ENCODE peak calls at places on chromosomes 3 and 15, in ten cellular contexts. V is endothelial cell; N is CD14-positive monocyte; Q is stimulated activated CD4-positive, alpha-beta T cell treated with anti-CD3 and anti-CD28 coated beads, TNF-alpha, amount 100 ng/mL, for 4 hours; F is EH; B is NCI-H1694 treated with DMSO at 0.1 percent for 48 hours; A is neuronal stem cell; U is activated naive CD8-positive, alpha-beta T cell treated with anti-CD3 and anti-CD28 coated beads, Interleukin-2, amount 50 U/mL, for 24 hours; W is IMR-90; T is uterus. H is an unnamed sample.
A peak's percentile ranks its signal among the peaks of the same experiment; 100 is the strongest.

GRCh38 chr15:41987246-41987924 is 15.0 kb upstream of the EHD4 start:
- DNase-seq in U (no peak), N (no peak), V (no peak), F (no peak), A (no peak), B (no peak), W (no peak), T (no peak), Q (no peak), H (no peak)

GRCh38 chr3:112304611-112305010 is 10.6 kb upstream of the SLC9C1 start:
- DNase-seq in Q (no peak), T (no peak), W (peak; percentile 13), N (no peak), F (no peak), A (no peak), V (peak; percentile 12), U (no peak), B (no peak), H (peak; percentile 55)

GRCh38 chr3:123773681-123774431 is 110.3 kb downstream of the MYLK start:
- DNase-seq in A (no peak), T (peak; percentile 73), U (no peak), B (no peak), W (peak; percentile 66), Q (no peak), F (peak; percentile 95), N (no peak), V (no peak), H (no peak)

GRCh38 chr3:188905991-188906635 is 265.7 kb upstream of the TPRG1 start:
- DNase-seq in W (no peak), T (no peak), B (no peak), Q (no peak), A (no peak), N (no peak), F (no peak), U (no peak), V (no peak), H (no peak)

GRCh38 chr15:62253294-62253693 is 88.2 kb upstream of the C2CD4B start:
- DNase-seq in B (no peak), T (no peak), N (no peak), V (peak; percentile 34), Q (no peak), F (no peak), W (no peak), U (no peak), A (no peak), H (peak; percentile 24)

GRCh38 chr15:42494998-42495360 is 455 bp upstream of the SNAP23 start:
- DNase-seq in F (peak; percentile 81), T (peak; percentile 70), U (peak; percentile 36), A (peak; percentile 2), B (no peak), N (peak; percentile 51), V (peak; percentile 20), Q (peak; percentile 19), W (peak; percentile 77), H (peak; percentile 36)

GRCh38 chr3:120850326-120851295 is 57.4 kb upstream of the STXBP5L start:
- DNase-seq in U (no peak), T (no peak), N (no peak), W (no peak), F (no peak), Q (no peak), B (peak; percentile 64), A (no peak), V (no peak), H (no peak)

GRCh38 chr3:168876346-168877035 is 780.8 kb upstream of the GOLIM4 start:
- DNase-seq in A (no peak), Q (no peak), W (no peak), V (peak; percentile 12), N (no peak), F (no peak), B (no peak), U (no peak), T (no peak), H (no peak)

GRCh38 chr15:48221885-48222284 is 15.8 kb downstream of the SLC12A1 start:
- DNase-seq in T (no peak), N (no peak), Q (no peak), B (peak; percentile 1), V (no peak), W (no peak), A (no peak), F (peak; percentile 36), U (no peak), H (no peak)

GRCh38 chr15:63227689-63228088 is 38.3 kb downstream of the RAB8B start:
- DNase-seq in N (no peak), F (no peak), U (no peak), V (no peak), W (no peak), Q (no peak), A (no peak), B (no peak), T (no peak), H (no peak)

GRCh38 chr3:196712514-196713413 is 587 bp downstream of the PIGX start:
- DNase-seq in V (no peak), T (peak; percentile 54), B (peak; percentile 36), Q (peak; percentile 43), F (peak; percentile 69), N (no peak), A (no peak), W (peak; percentile 57), U (peak; percentile 70), H (peak; percentile 73)

GRCh38 chr15:38589502-38589901 is 24.9 kb upstream of the RASGRP1 start:
- DNase-seq in N (no peak), F (peak; percentile 81), T (no peak), U (no peak), W (peak; percentile 85), V (no peak), Q (no peak), B (no peak), A (no peak), H (no peak)

GRCh38 chr3:39166134-39166710 is 12.8 kb upstream of the CSRNP1 start:
- DNase-seq in B (no peak), A (no peak), Q (no peak), U (no peak), F (peak; percentile 99), V (no peak), N (no peak), T (peak; percentile 15), W (peak; percentile 94), H (no peak)

GRCh38 chr15:75961332-75961731 is 50.9 kb downstream of the NRG4 start:
- DNase-seq in U (no peak), V (no peak), Q (no peak), W (no peak), N (no peak), A (no peak), F (no peak), B (no peak), T (no peak), H (no peak)

GRCh38 chr3:168002786-168003368 is 92.8 kb downstream of the GOLIM4 start:
- DNase-seq in F (peak; percentile 50), V (no peak), U (no peak), W (peak; percentile 47), T (no peak), N (no peak), Q (no peak), B (no peak), A (no peak), H (no peak)

GRCh38 chr15:83977992-83978391 is 257.6 kb upstream of the GOLGA6L4 start:
- DNase-seq in F (no peak), Q (no peak), W (no peak), U (no peak), N (no peak), T (no peak), B (no peak), V (no peak), A (no peak), H (no peak)

GRCh38 chr3:45272828-45273470 is 46.9 kb upstream of the TMEM158 start:
- DNase-seq in B (no peak), V (no peak), A (no peak), T (no peak), N (no peak), W (no peak), Q (no peak), U (no peak), F (no peak), H (no peak)

GRCh38 chr3:149186726-149187125 is 34.9 kb downstream of the CP start:
- DNase-seq in W (no peak), Q (no peak), N (no peak), U (no peak), F (no peak), B (no peak), V (no peak), A (no peak), T (no peak), H (peak; percentile 57)

GRCh38 chr15:52788099-52788986 is 1.8 kb downstream of the ONECUT1 start:
- DNase-seq in U (no peak), V (no peak), N (no peak), W (no peak), F (no peak), A (peak; percentile 15), B (no peak), T (no peak), Q (no peak), H (peak; percentile 54)

GRCh38 chr3:191136347-191136746 is 62.7 kb upstream of the OSTN start:
- DNase-seq in B (no peak), U (no peak), F (peak; percentile 46), N (no peak), T (no peak), W (peak; percentile 18), V (peak; percentile 7), A (no peak), Q (no peak), H (peak; percentile 61)

GRCh38 chr15:38038659-38039442 is 104.4 kb downstream of the TMCO5A start:
- DNase-seq in Q (no peak), T (no peak), B (no peak), A (no peak), F (peak; percentile 89), N (no peak), W (peak; percentile 89), V (no peak), U (no peak), H (no peak)

GRCh38 chr3:155069729-155070128 is 10.4 kb upstream of the MME start:
- DNase-seq in V (no peak), U (no peak), B (no peak), Q (no peak), T (no peak), N (no peak), W (peak; percentile 85), A (no peak), F (peak; percentile 67), H (no peak)

GRCh38 chr3:98848108-98848507 is 53.4 kb downstream of the DCBLD2 start:
- DNase-seq in U (no peak), W (no peak), T (no peak), F (no peak), B (no peak), V (no peak), Q (no peak), N (no peak), A (no peak), H (no peak)

GRCh38 chr3:49276475-49277356 is at the start of gene C3orf62:
- DNase-seq in V (peak; percentile 83), T (peak; percentile 91), F (peak; percentile 89), B (no peak), W (peak; percentile 73), Q (peak; percentile 57), A (no peak), N (peak; percentile 77), U (peak; percentile 87), H (peak; percentile 94)

GRCh38 chr3:141578197-141578596 is 91.4 kb downstream of the RASA2 start:
- DNase-seq in U (no peak), W (peak; percentile 80), F (peak; percentile 39), A (no peak), V (no peak), B (no peak), N (no peak), Q (no peak), T (no peak), H (no peak)

GRCh38 chr15:76169013-76169412 is 109.2 kb downstream of the TMEM266 start:
- DNase-seq in U (no peak), Q (no peak), V (no peak), F (peak; percentile 64), B (peak; percentile 27), A (no peak), T (no peak), N (no peak), W (peak; percentile 29), H (peak; percentile 64)

GRCh38 chr3:50204804-50205718 is at the start of gene SLC38A3:
- DNase-seq in T (no peak), A (peak; percentile 67), W (no peak), F (no peak), N (no peak), V (peak; percentile 58), Q (no peak), U (no peak), B (peak; percentile 1), H (peak; percentile 83)

GRCh38 chr3:52029535-52029934 is 26.8 kb downstream of the DUSP7 start:
- DNase-seq in Q (no peak), U (no peak), B (no peak), V (no peak), F (no peak), A (no peak), T (no peak), N (no peak), W (no peak), H (no peak)